ENCODE peak calls at places on chromosomes 4 and X, in four cellular contexts. One of them, this sample, is unnamed.

GRCh38 chr4:107757860-107758476 is 37.9 kb upstream of the PAPSS1 start:
- DNase-seq in GM12878: no peak
- DNase-seq in HEK293T: peak; percentile 33
- DNase-seq in K562: peak; percentile 15
- DNase-seq in this sample: peak; percentile 28

GRCh38 chrX:113275769-113276168 is 435.1 kb upstream of the AMOT start:
- DNase-seq in HEK293T: no peak
- DNase-seq in GM12878: no peak
- DNase-seq in K562: no peak
- DNase-seq in this sample: no peak

GRCh38 chr4:57074753-57075152 is 35.4 kb downstream of the IGFBP7 start:
- DNase-seq in GM12878: no peak
- DNase-seq in K562: no peak
- DNase-seq in HEK293T: no peak
- DNase-seq in this sample: no peak

GRCh38 chr4:88110826-88111225 is 47.6 kb downstream of the ABCG2 start:
- DNase-seq in K562: no peak
- DNase-seq in GM12878: no peak
- DNase-seq in HEK293T: no peak
- DNase-seq in this sample: peak; percentile 51

GRCh38 chrX:135086197-135086854 is 34.0 kb downstream of the ETDB start:
- DNase-seq in K562: peak; percentile 50
- DNase-seq in GM12878: peak; percentile 15
- DNase-seq in HEK293T: peak; percentile 64
- DNase-seq in this sample: peak; percentile 39

GRCh38 chrX:47247206-47247998 is 14.6 kb downstream of the USP11 start:
- DNase-seq in GM12878: no peak
- DNase-seq in HEK293T: no peak
- DNase-seq in K562: no peak
- DNase-seq in this sample: no peak

GRCh38 chrX:65706041-65706828 is 38.8 kb downstream of the MSN start:
- DNase-seq in K562: no peak
- DNase-seq in GM12878: no peak
- DNase-seq in HEK293T: no peak
- DNase-seq in this sample: no peak

GRCh38 chrX:125131146-125131545 is 188.5 kb upstream of the TEX13C start:
- DNase-seq in K562: no peak
- DNase-seq in HEK293T: peak; percentile 22
- DNase-seq in GM12878: no peak
- DNase-seq in this sample: peak; percentile 2

GRCh38 chr4:71415491-71415890 is 76.7 kb downstream of the SLC4A4 start:
- DNase-seq in GM12878: no peak
- DNase-seq in HEK293T: no peak
- DNase-seq in K562: no peak
- DNase-seq in this sample: no peak

GRCh38 chr4:173807347-173807746 is 277.3 kb upstream of the HAND2 start:
- DNase-seq in K562: no peak
- DNase-seq in HEK293T: no peak
- DNase-seq in GM12878: no peak
- DNase-seq in this sample: no peak

GRCh38 chrX:104335765-104336164 is 81.0 kb upstream of the ESX1 start:
- DNase-seq in GM12878: no peak
- DNase-seq in HEK293T: no peak
- DNase-seq in K562: no peak
- DNase-seq in this sample: no peak

GRCh38 chr4:52611030-52611555 is 48.0 kb downstream of the USP46 start:
- DNase-seq in GM12878: no peak
- DNase-seq in K562: no peak
- DNase-seq in HEK293T: no peak
- DNase-seq in this sample: no peak

GRCh38 chrX:51891821-51892551 is 1.4 kb upstream of the MAGED1 start:
- DNase-seq in K562: no peak
- DNase-seq in GM12878: no peak
- DNase-seq in HEK293T: no peak
- DNase-seq in this sample: no peak

GRCh38 chrX:38166478-38167083 is 54.1 kb downstream of the SRPX start:
- DNase-seq in HEK293T: no peak
- DNase-seq in GM12878: no peak
- DNase-seq in K562: peak; percentile 10
- DNase-seq in this sample: peak; percentile 1

GRCh38 chr4:41535911-41536361 is 2.0 kb upstream of the LIMCH1 start:
- DNase-seq in K562: no peak
- DNase-seq in GM12878: no peak
- DNase-seq in HEK293T: no peak
- DNase-seq in this sample: no peak

GRCh38 chr4:87033902-87034301 is 99.1 kb downstream of the AFF1 start:
- DNase-seq in K562: peak; percentile 22
- DNase-seq in GM12878: no peak
- DNase-seq in HEK293T: no peak
- DNase-seq in this sample: no peak

GRCh38 chrX:19715711-19716638 is 171.4 kb downstream of the SH3KBP1 start:
- DNase-seq in K562: no peak
- DNase-seq in GM12878: no peak
- DNase-seq in HEK293T: no peak
- DNase-seq in this sample: no peak

GRCh38 chr4:37780444-37781133 is 45.9 kb upstream of the PGM2 start:
- DNase-seq in GM12878: no peak
- DNase-seq in HEK293T: no peak
- DNase-seq in K562: no peak
- DNase-seq in this sample: peak; percentile 36

GRCh38 chr4:73856518-73856917 is 3.4 kb downstream of the PF4V1 start:
- DNase-seq in GM12878: no peak
- DNase-seq in K562: no peak
- DNase-seq in HEK293T: no peak
- DNase-seq in this sample: peak; percentile 4

GRCh38 chr4:154738426-154738825 is 5.4 kb upstream of the LRAT start:
- DNase-seq in GM12878: no peak
- DNase-seq in K562: no peak
- DNase-seq in HEK293T: no peak
- DNase-seq in this sample: no peak

GRCh38 chr4:101597204-101597603 is 193.3 kb upstream of the BANK1 start:
- DNase-seq in K562: no peak
- DNase-seq in HEK293T: no peak
- DNase-seq in GM12878: peak; percentile 5
- DNase-seq in this sample: no peak

GRCh38 chr4:165199286-165199685 is 8.1 kb upstream of the KLHL2 start:
- DNase-seq in GM12878: no peak
- DNase-seq in K562: no peak
- DNase-seq in HEK293T: no peak
- DNase-seq in this sample: no peak

GRCh38 chrX:54198262-54198661 is 15.2 kb upstream of the FAM120C start:
- DNase-seq in K562: no peak
- DNase-seq in HEK293T: no peak
- DNase-seq in GM12878: no peak
- DNase-seq in this sample: no peak

GRCh38 chr4:77120888-77121508 is 36.0 kb upstream of the CCNG2 start:
- DNase-seq in HEK293T: peak; percentile 14
- DNase-seq in GM12878: no peak
- DNase-seq in K562: no peak
- DNase-seq in this sample: peak; percentile 3

GRCh38 chrX:136304493-136304892 is 3.7 kb downstream of the ADGRG4 start:
- DNase-seq in K562: no peak
- DNase-seq in GM12878: no peak
- DNase-seq in HEK293T: no peak
- DNase-seq in this sample: no peak

GRCh38 chr4:137572163-137572562 is 39.9 kb upstream of the PCDH18 start:
- DNase-seq in GM12878: peak; percentile 5
- DNase-seq in HEK293T: no peak
- DNase-seq in K562: no peak
- DNase-seq in this sample: no peak

DNA sequence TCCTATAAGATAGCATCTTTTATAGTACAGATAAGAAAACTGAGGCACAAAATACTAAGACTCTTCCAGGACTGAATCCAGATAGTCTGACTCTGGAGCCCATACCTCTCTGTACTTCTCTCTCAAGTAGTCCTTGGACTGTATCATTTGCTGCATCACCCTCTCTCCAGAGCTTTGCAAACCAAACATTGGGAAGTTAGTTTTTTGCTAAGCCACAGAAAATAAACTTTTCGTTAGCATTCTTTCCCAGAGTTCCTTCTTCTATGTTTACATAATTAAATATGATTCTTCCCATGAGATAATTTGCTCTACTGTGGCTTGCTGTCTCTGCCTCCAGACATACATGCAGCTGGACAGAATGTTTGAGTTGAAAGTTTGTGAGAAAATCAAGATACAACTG is 22.0 kb downstream of the PPEF2 start:
- DNase-seq in HEK293T: no peak
- DNase-seq in K562: no peak
- DNase-seq in GM12878: no peak
- DNase-seq in this sample: no peak
- TF ChIP-seq FOXK2 in HEK293T: no peak
- TF ChIP-seq FOXK2 in K562: no peak
- TF ChIP-seq FOXK2 in GM12878: no peak
- TF ChIP-seq FOXK2 in this sample: no peak

GRCh38 chr4:172096771-172097170 is 283.6 kb downstream of the GALNTL6 start:
- DNase-seq in GM12878: no peak
- DNase-seq in HEK293T: no peak
- DNase-seq in K562: no peak
- DNase-seq in this sample: no peak

GRCh38 chr4:172099376-172099775 is 286.2 kb downstream of the GALNTL6 start:
- DNase-seq in GM12878: no peak
- DNase-seq in HEK293T: no peak
- DNase-seq in K562: no peak
- DNase-seq in this sample: no peak

DNA sequence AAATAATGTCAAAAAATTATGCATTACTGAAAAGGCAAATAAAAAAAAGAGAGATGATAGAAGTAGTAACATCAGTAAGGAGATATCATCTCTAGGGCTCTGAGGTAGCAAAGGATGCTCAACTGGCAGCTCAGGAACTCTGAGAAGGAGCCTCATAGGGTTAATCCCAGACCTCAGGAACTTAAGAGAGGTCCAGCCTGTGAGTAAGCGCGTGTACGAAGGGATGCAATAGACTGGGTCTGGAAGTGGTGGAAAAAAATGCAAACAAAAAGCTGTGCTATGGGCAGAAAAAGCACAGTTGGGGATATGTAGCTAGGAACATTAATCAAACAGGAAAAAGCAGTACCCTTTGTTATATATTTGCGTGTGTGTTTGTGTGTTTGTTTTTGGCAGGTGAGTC is 282.0 kb downstream of the GALNTL6 start:
- DNase-seq in K562: no peak
- DNase-seq in HEK293T: no peak
- DNase-seq in GM12878: no peak
- DNase-seq in this sample: no peak
- TF ChIP-seq FOXK2 in K562: no peak
- TF ChIP-seq FOXK2 in HEK293T: no peak
- TF ChIP-seq FOXK2 in GM12878: no peak
- TF ChIP-seq FOXK2 in this sample: no peak

DNA sequence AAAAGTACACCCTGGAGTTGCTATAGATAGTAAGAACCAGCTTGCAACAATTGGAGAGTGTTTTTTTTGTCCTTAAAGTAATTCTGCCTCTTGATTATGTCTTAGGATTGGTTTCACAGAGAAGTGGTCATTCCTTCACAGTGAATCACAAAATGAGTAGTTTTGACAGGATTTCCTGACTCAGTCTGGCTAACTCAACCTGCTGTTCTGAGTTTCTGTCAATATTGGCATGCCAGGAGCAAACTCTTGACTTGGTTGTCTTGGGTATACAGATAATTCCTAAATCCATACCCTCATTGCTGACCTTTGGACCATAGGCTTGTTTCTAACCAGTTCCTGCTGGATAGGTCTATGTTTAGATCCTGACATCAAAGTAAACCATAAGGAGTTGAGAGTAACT is 9.4 kb downstream of the FHIP1A start:
- DNase-seq in HEK293T: no peak
- DNase-seq in K562: no peak
- DNase-seq in GM12878: no peak
- DNase-seq in this sample: peak; percentile 75
- TF ChIP-seq FOXK2 in HEK293T: no peak
- TF ChIP-seq FOXK2 in K562: no peak
- TF ChIP-seq FOXK2 in GM12878: no peak
- TF ChIP-seq FOXK2 in this sample: no peak

DNA sequence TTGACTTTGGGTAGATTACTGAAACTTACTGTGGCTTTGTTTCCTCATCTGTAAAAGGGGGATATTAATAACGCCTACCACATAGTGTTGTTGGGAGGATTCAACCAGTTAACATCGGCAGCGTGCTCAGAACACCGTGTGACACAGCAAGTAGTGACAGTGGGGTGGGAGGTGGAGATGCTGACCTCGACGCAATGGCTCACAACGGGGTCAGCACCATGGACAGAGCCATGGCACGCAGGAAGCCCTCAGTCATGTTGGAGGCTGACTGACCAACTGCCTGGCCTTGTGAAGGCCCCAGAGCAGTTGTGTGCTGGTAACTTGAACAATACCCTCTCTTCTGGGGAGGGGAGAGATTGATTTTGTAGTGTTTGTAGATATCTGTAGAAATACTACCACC is 93.2 kb downstream of the WFS1 start:
- DNase-seq in K562: peak; percentile 63
- DNase-seq in GM12878: no peak
- DNase-seq in HEK293T: peak; percentile 51
- DNase-seq in this sample: peak; percentile 31
- TF ChIP-seq FOXK2 in K562: no peak
- TF ChIP-seq FOXK2 in GM12878: no peak
- TF ChIP-seq FOXK2 in HEK293T: no peak
- TF ChIP-seq FOXK2 in this sample: no peak